ENCODE peak calls at places on chromosomes 13 and 19, in ten cellular contexts. R, E, Z, H, S, Y, X, C, V and I are unnamed samples.

GRCh38 chr13:39779337-39780270 is 124.1 kb downstream of the COG6 start:
- DNase-seq in Y (no peak), H (no peak), Z (no peak), R (peak), X (no peak), S (peak), C (no peak), V (no peak), E (no peak), I (no peak)

GRCh38 chr19:34171877-34172660 is at the start of gene LSM14A:
- DNase-seq in C (peak), V (peak), Y (peak), X (peak), R (peak), H (peak), S (peak), E (no peak), Z (peak), I (peak)

GRCh38 chr13:26280295-26280694 is 26.4 kb downstream of the CDK8 start:
- DNase-seq in H (no peak), R (peak), C (no peak), E (no peak), Z (no peak), S (no peak), V (no peak), Y (no peak), X (no peak), I (no peak)

GRCh38 chr13:111216166-111216960 is 101.3 kb downstream of the ARHGEF7 start:
- DNase-seq in V (no peak), X (no peak), C (no peak), Y (no peak), H (peak), S (peak), Z (no peak), R (no peak), E (no peak), I (peak)

GRCh38 chr13:87671031-87671823 is at the start of gene SLITRK5:
- DNase-seq in C (no peak), Z (no peak), S (no peak), H (peak), V (peak), Y (no peak), E (no peak), R (peak), X (peak), I (peak)

GRCh38 chr19:2166741-2167738 is 3.3 kb downstream of the DOT1L start:
- DNase-seq in E (no peak), Y (peak), C (peak), H (peak), X (peak), R (no peak), S (no peak), V (no peak), Z (no peak), I (peak)

GRCh38 chr13:102877285-102877684 is 31.5 kb downstream of the ERCC5 start:
- DNase-seq in Y (no peak), S (no peak), V (no peak), X (no peak), C (no peak), R (peak), H (no peak), Z (no peak), E (no peak), I (no peak)

GRCh38 chr19:33677745-33678426 is 56.1 kb downstream of the CHST8 start:
- DNase-seq in E (no peak), S (no peak), Z (no peak), H (no peak), C (no peak), V (no peak), Y (peak), X (no peak), R (no peak), I (no peak)

GRCh38 chr13:114143806-114144605 is 11.6 kb upstream of the RASA3 start:
- DNase-seq in R (no peak), Z (no peak), E (no peak), V (no peak), X (no peak), C (no peak), S (peak), Y (peak), H (peak), I (no peak)

GRCh38 chr19:39430675-39431593 is 4.8 kb downstream of the RPS16 start:
- DNase-seq in C (peak), X (peak), R (peak), S (peak), Y (no peak), V (peak), E (no peak), H (no peak), Z (peak), I (no peak)

GRCh38 chr13:107864543-107865460 is 350.5 kb downstream of the LIG4 start:
- DNase-seq in V (no peak), R (peak), E (peak), S (no peak), Y (no peak), X (no peak), H (no peak), Z (no peak), C (no peak), I (peak)

GRCh38 chr19:54376610-54377009 is 11.9 kb upstream of the LAIR1 start:
- DNase-seq in Y (peak), V (no peak), S (no peak), H (no peak), R (no peak), E (no peak), Z (no peak), C (no peak), X (no peak), I (no peak)

GRCh38 chr13:71801165-71801564 is 65.8 kb downstream of the DACH1 start:
- DNase-seq in X (no peak), S (no peak), V (no peak), C (no peak), Z (no peak), Y (no peak), H (no peak), E (no peak), R (no peak), I (no peak)

GRCh38 chr19:32407004-32407992 is 1.7 kb downstream of the DPY19L3 start:
- DNase-seq in X (peak), V (no peak), R (peak), Y (no peak), C (no peak), Z (no peak), S (no peak), E (no peak), H (no peak), I (no peak)